ENCODE peak calls at places on chromosome 15, in four cellular contexts. B, Z, R and W are unnamed samples.

GRCh38 chr15:72168131-72168825 is 29.3 kb downstream of the GRAMD2A start:
- DNase-seq in B (peak), Z (no peak), R (no peak), W (peak)

GRCh38 chr15:86903642-86904421 is 824.2 kb downstream of the AGBL1 start:
- DNase-seq in R (no peak), Z (no peak), B (no peak), W (no peak)

GRCh38 chr15:41892621-41893421 is 1.0 kb downstream of the SPTBN5 start:
- DNase-seq in Z (peak), R (no peak), B (no peak), W (no peak)

GRCh38 chr15:58676766-58677165 is 72.7 kb downstream of the ADAM10 start:
- DNase-seq in B (no peak), Z (no peak), R (no peak), W (no peak)

GRCh38 chr15:78640840-78641733 is at the start of gene CHRNB4:
- DNase-seq in R (no peak), B (peak), Z (peak), W (no peak)

GRCh38 chr15:52566889-52567288 is 1.9 kb downstream of the ARPP19 start:
- DNase-seq in Z (no peak), R (no peak), B (no peak), W (no peak)

GRCh38 chr15:48447657-48448056 is 116.4 kb downstream of the DUT start:
- DNase-seq in R (peak), Z (no peak), B (peak), W (peak)

GRCh38 chr15:58064119-58065010 is 1.1 kb downstream of the ALDH1A2 start:
- DNase-seq in Z (no peak), B (no peak), R (no peak), W (no peak)

GRCh38 chr15:38563723-38564519 is 693 bp downstream of the RASGRP1 start:
- DNase-seq in Z (peak), B (peak), R (peak), W (peak)

GRCh38 chr15:91426412-91426811 is 326.4 kb downstream of the SV2B start:
- DNase-seq in Z (no peak), B (peak), R (no peak), W (no peak)

GRCh38 chr15:68228143-68228970 is 1.2 kb downstream of the CLN6 start:
- DNase-seq in R (peak), Z (no peak), B (peak), W (no peak)

GRCh38 chr15:85137507-85138175 is 156.0 kb downstream of the PDE8A start:
- DNase-seq in Z (no peak), B (no peak), R (no peak), W (no peak)

GRCh38 chr15:68256675-68257450 is 20.7 kb upstream of the FEM1B start:
- DNase-seq in R (peak), B (peak), Z (peak), W (peak)

GRCh38 chr15:68640791-68641331 is 62.1 kb downstream of the CORO2B start:
- DNase-seq in B (peak), Z (peak), R (no peak), W (no peak)

DNA sequence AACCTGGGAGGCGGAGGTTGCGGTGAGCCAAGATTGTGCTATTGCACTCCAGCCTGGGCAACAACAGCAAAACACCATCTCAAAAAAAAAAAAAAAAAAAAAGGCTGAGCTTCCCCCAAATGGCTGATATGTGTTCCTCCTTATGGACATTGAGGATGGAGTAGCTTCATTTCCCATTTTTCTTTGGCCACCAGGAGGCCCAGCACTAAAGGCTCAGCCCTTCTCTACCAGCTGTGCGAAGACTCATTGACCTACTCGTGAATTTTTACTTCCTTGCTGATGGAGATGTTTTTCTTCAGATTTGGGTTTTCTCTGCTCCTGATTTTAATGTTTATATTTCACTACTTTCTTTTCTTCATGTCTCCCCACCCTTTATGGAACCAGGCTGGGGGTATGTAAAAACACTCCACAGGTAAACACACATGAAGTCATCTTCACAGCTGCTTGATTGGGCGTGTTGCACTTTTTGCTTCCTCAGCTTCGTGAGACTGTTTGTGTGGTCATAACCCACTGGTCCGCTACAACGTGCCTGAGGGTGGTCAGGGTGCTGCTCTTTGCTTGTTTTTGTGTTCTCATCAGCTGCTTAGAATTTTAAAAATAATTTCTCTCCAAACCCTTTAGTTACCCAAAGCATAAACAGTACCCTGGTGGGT is 13.5 kb downstream of the SEMA4B start:
- DNase-seq in B (no peak), Z (no peak), R (no peak), W (no peak)
- TF ChIP-seq CTCF in B (peak), Z (peak), R (peak), W (peak)

GRCh38 chr15:22903961-22904534 is 65.6 kb downstream of the NIPA2 start:
- DNase-seq in B (no peak), Z (no peak), R (no peak), W (no peak)

GRCh38 chr15:22902981-22903380 is 64.5 kb downstream of the NIPA2 start:
- DNase-seq in R (no peak), Z (no peak), B (no peak), W (no peak)

GRCh38 chr15:22902578-22902977 is 64.1 kb downstream of the NIPA2 start:
- DNase-seq in R (no peak), Z (no peak), B (no peak), W (no peak)

GRCh38 chr15:22903427-22903826 is 65.0 kb downstream of the NIPA2 start:
- DNase-seq in B (no peak), R (no peak), Z (no peak), W (no peak)

DNA sequence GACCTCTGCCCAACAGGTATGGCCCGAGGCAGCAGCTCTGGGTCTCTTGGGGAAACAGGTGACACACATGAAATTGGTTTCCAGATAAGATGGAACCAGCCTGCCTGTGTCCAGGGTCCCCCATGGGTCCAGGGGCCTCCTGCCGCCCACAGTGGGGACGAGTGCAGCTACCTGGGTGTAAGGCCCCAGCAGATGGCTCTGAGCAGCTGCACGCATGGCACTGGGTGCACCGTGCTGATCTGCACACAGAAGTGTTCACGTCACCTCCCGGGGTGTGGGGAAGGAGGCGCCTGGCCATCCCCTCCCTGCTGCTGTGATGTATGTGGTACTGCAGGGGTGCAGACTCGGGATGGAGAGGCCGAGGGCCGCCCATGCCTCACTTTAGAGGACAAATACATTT is 63.6 kb downstream of the NIPA2 start:
- DNase-seq in Z (no peak), R (no peak), B (no peak), W (no peak)
- H3K4me3 ChIP-seq in Z (no peak), R (no peak), B (no peak), W (no peak)

GRCh38 chr15:40354408-40355171 is 3.4 kb upstream of the DISP2 start:
- DNase-seq in Z (peak), R (no peak), B (no peak), W (peak)
- TF ChIP-seq CTCF in Z (peak), R (peak), B (peak), W (peak)

GRCh38 chr15:69760890-69761568 is 308.4 kb downstream of the RPLP1 start:
- DNase-seq in R (peak), B (peak), Z (peak), W (peak)
- H3K4me3 ChIP-seq in R (no peak), B (no peak), Z (no peak), W (no peak)

DNA sequence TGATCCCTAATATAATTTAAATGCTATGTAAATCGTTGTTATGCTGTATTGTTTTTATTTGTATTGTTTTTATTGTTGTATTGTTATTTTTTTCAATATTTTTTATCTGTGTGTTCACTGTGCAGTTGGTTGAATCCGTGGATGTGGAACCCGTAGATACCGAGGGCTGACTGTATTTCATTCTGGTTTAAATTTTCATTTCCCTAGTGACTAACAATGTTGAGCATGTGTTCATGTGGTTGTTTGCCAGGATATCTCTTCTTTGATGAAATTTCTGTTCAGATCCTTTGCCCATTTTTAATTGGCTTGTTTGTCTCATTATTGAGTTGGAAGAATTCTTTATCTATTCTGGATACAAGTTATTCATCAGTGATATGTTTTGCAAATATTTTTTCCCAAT is 29.7 kb downstream of the STOML1 start:
- DNase-seq in B (no peak), R (peak), Z (no peak), W (no peak)
- TF ChIP-seq CTCF in B (no peak), R (no peak), Z (no peak), W (no peak)

GRCh38 chr15:100972975-100973350 is 53.8 kb downstream of the LRRK1 start:
- DNase-seq in R (no peak), Z (no peak), B (no peak), W (no peak)

GRCh38 chr15:100975043-100975442 is 55.9 kb downstream of the LRRK1 start:
- DNase-seq in R (no peak), Z (no peak), B (no peak), W (no peak)

GRCh38 chr15:100968043-100968966 is 49.1 kb downstream of the LRRK1 start:
- DNase-seq in B (peak), Z (no peak), R (peak), W (no peak)

DNA sequence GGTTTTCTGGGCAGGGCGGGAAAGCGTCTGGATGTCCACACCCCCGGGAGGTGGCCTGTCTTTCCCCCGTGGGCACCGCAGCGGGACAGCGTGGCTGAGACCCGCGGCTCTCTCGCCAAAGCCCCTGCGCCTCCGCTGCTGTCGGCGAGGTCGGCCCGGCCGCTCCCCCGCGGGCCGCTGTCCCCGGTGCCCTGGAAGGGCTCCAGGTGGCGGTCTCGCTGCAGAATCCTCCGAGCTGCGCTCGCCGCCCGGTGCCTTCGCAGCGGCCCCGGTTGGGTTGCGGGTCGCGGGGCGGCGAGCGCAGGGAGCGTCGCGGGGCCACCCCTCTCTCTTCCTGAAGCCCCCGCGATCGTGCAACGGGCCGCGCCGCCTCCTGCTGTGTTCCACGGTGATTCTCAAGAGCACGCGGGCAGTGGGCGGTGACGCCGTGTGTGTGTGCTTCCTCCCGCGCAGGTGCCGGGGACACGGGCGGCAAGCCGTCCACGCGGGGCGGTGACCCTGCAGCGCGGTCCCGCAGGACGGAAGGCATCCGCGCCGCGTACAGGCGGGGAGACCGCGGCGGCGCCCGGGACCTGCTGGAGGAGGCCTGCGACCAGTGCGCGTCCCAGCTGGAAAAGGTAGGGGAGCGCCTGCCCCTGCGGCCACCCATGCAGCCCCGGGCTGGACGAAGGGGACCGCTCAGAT is 54.3 kb downstream of the LRRK1 start:
- DNase-seq in R (no peak), B (no peak), Z (no peak), W (no peak)
- H3K4me3 ChIP-seq in R (no peak), B (peak), Z (peak), W (no peak)

GRCh38 chr15:89490081-89490480 is 6.3 kb downstream of the RHCG start:
- DNase-seq in B (no peak), R (no peak), Z (no peak), W (no peak)

GRCh38 chr15:89494006-89494405 is 2.4 kb downstream of the RHCG start:
- DNase-seq in B (no peak), Z (no peak), R (no peak), W (no peak)

GRCh38 chr15:89492934-89493631 is 3.3 kb downstream of the RHCG start:
- DNase-seq in R (no peak), Z (no peak), B (no peak), W (no peak)

GRCh38 chr15:89490550-89491315 is 5.7 kb downstream of the RHCG start:
- DNase-seq in Z (no peak), B (no peak), R (no peak), W (no peak)

GRCh38 chr15:89492111-89492641 is 4.2 kb downstream of the RHCG start:
- DNase-seq in R (no peak), Z (no peak), B (no peak), W (no peak)
- TF ChIP-seq CTCF in R (peak), Z (no peak), B (peak), W (peak)